ENCODE peak calls at places on chromosome 11, in six cellular contexts. One of them, this sample, is unnamed.

GRCh38 chr11:34602245-34602644 is 18.6 kb upstream of the EHF start:
- DNase-seq in choroid plexus epithelial cell: no peak
- DNase-seq in heart right ventricle: no peak
- DNase-seq in foreskin fibroblast: no peak
- DNase-seq in cardiac fibroblast: no peak
- DNase-seq in fibroblast of the conjunctiva: no peak
- DNase-seq in this sample: no peak

GRCh38 chr11:104524276-104524675 is 360.3 kb upstream of the PDGFD start:
- DNase-seq in choroid plexus epithelial cell: no peak
- DNase-seq in heart right ventricle: no peak
- DNase-seq in foreskin fibroblast: peak
- DNase-seq in cardiac fibroblast: no peak
- DNase-seq in fibroblast of the conjunctiva: no peak
- DNase-seq in this sample: no peak

GRCh38 chr11:2355000-2355644 is 22.0 kb upstream of the CD81 start:
- DNase-seq in choroid plexus epithelial cell: peak
- DNase-seq in heart right ventricle: no peak
- DNase-seq in foreskin fibroblast: peak
- DNase-seq in cardiac fibroblast: peak
- DNase-seq in fibroblast of the conjunctiva: no peak
- DNase-seq in this sample: no peak

GRCh38 chr11:111846063-111846462 is 25.3 kb downstream of the ALG9 start:
- DNase-seq in choroid plexus epithelial cell: peak
- DNase-seq in heart right ventricle: no peak
- DNase-seq in foreskin fibroblast: peak
- DNase-seq in cardiac fibroblast: peak
- DNase-seq in fibroblast of the conjunctiva: no peak
- DNase-seq in this sample: no peak

GRCh38 chr11:101915811-101916291 is 471 bp downstream of the ANGPTL5 start:
- DNase-seq in choroid plexus epithelial cell: peak
- DNase-seq in heart right ventricle: no peak
- DNase-seq in foreskin fibroblast: peak
- DNase-seq in cardiac fibroblast: peak
- DNase-seq in fibroblast of the conjunctiva: peak
- DNase-seq in this sample: no peak

GRCh38 chr11:11413776-11414175 is 60.7 kb upstream of the CSNK2A3 start:
- DNase-seq in choroid plexus epithelial cell: no peak
- DNase-seq in heart right ventricle: no peak
- DNase-seq in foreskin fibroblast: no peak
- DNase-seq in cardiac fibroblast: no peak
- DNase-seq in fibroblast of the conjunctiva: no peak
- DNase-seq in this sample: no peak

GRCh38 chr11:70582886-70583641 is 184.7 kb downstream of the CTTN start:
- DNase-seq in choroid plexus epithelial cell: no peak
- DNase-seq in heart right ventricle: no peak
- DNase-seq in foreskin fibroblast: no peak
- DNase-seq in cardiac fibroblast: no peak
- DNase-seq in fibroblast of the conjunctiva: no peak
- DNase-seq in this sample: no peak

GRCh38 chr11:61477734-61478148 is 30.8 kb upstream of the LRRC10B start:
- DNase-seq in choroid plexus epithelial cell: no peak
- DNase-seq in heart right ventricle: peak
- DNase-seq in foreskin fibroblast: peak
- DNase-seq in cardiac fibroblast: peak
- DNase-seq in fibroblast of the conjunctiva: no peak
- DNase-seq in this sample: no peak

GRCh38 chr11:70899616-70900015 is 352.8 kb downstream of the SHANK2 start:
- DNase-seq in choroid plexus epithelial cell: no peak
- DNase-seq in heart right ventricle: no peak
- DNase-seq in foreskin fibroblast: no peak
- DNase-seq in cardiac fibroblast: no peak
- DNase-seq in fibroblast of the conjunctiva: no peak
- DNase-seq in this sample: no peak